ENCODE peak calls at places on chromosomes 11 and 22, in ten cellular contexts. R is gastrocnemius medialis, C is SJCRH30, E is A549, X is AG04449, L is fibroblast of lung, H is SJSA1, A is left lung, N is spleen, O is AG04450. W is an unnamed sample.

GRCh38 chr11:111064118-111064517 is 181.4 kb upstream of the POU2AF2 start:
- DNase-seq in O (peak), R (no peak), X (peak), N (no peak), C (no peak), L (peak), E (no peak), H (no peak), A (no peak), W (no peak)

GRCh38 chr11:75907926-75908527 is 93.0 kb downstream of the UVRAG start:
- DNase-seq in H (no peak), A (no peak), O (no peak), L (no peak), X (no peak), N (no peak), R (no peak), E (no peak), C (no peak), W (no peak)

GRCh38 chr11:17563248-17563647 is 16.2 kb downstream of the OTOG start:
- DNase-seq in A (no peak), X (no peak), C (peak), R (no peak), L (no peak), O (no peak), N (no peak), E (no peak), H (peak), W (peak)

GRCh38 chr22:28761449-28761755 is 11.1 kb upstream of the CCDC117 start:
- DNase-seq in H (no peak), A (no peak), X (no peak), N (peak), L (no peak), E (no peak), C (no peak), R (no peak), O (no peak), W (no peak)

GRCh38 chr11:63427971-63428508 is 58.5 kb downstream of the SLC22A9 start:
- DNase-seq in L (no peak), H (no peak), C (no peak), X (no peak), A (no peak), O (no peak), R (no peak), N (no peak), E (no peak), W (peak)

GRCh38 chr11:107957109-107957588 is 28.9 kb downstream of the RAB39A start:
- DNase-seq in C (no peak), N (no peak), L (no peak), E (no peak), A (no peak), X (no peak), H (no peak), R (peak), O (no peak), W (no peak)

GRCh38 chr11:80155412-80156017 is 714.7 kb upstream of the TENM4 start:
- DNase-seq in A (no peak), E (peak), L (peak), O (no peak), N (no peak), C (peak), H (no peak), R (no peak), X (no peak), W (peak)

GRCh38 chr11:44767421-44767820 is 40.7 kb downstream of the TSPAN18 start:
- DNase-seq in C (no peak), A (no peak), O (no peak), N (no peak), X (no peak), E (no peak), L (no peak), H (no peak), R (no peak), W (no peak)

GRCh38 chr22:33050614-33051230 is 7.5 kb downstream of the SYN3 start:
- DNase-seq in A (no peak), C (no peak), O (no peak), X (no peak), L (no peak), R (no peak), H (no peak), E (no peak), N (no peak), W (no peak)

GRCh38 chr11:12127206-12127898 is 17.0 kb downstream of the MICAL2 start:
- DNase-seq in H (no peak), C (no peak), N (peak), X (no peak), L (no peak), O (no peak), A (no peak), E (no peak), R (no peak), W (no peak)

GRCh38 chr11:11476971-11477645 is 124.1 kb upstream of the CSNK2A3 start:
- DNase-seq in A (no peak), C (no peak), H (no peak), L (no peak), X (no peak), R (peak), E (no peak), N (no peak), O (no peak), W (no peak)

GRCh38 chr22:24588370-24588755 is 4.5 kb downstream of the LRRC75B start:
- DNase-seq in H (no peak), X (no peak), R (no peak), C (peak), L (no peak), E (no peak), N (no peak), A (no peak), O (no peak), W (no peak)

DNA sequence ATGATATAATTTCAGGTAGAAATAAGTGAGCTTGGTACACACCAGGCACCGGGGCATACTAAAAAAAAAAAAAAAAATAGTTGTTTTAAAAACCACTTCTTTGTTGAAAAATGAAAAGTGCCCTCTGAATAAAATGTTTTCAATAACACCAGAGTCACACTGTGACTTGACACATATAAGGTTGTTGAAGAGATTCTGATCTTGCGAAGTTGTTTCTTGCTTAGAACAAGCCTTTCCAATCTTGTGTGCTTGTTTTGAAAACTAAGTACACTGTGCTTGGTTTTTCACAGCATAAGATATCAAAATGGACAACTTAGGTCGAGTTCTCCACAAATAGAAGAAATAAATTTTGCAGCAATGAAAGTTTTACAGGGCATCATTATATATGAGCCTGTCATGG is 17.0 kb downstream of the PDGFD start:
- DNase-seq in X (no peak), O (no peak), C (no peak), H (no peak), E (no peak), A (no peak), R (no peak), L (no peak), N (no peak), W (no peak)
- H3K4me3 ChIP-seq in X (no peak), O (no peak), C (no peak), H (no peak), E (no peak), A (no peak), R (no peak), L (no peak), N (no peak), W (no peak)

DNA sequence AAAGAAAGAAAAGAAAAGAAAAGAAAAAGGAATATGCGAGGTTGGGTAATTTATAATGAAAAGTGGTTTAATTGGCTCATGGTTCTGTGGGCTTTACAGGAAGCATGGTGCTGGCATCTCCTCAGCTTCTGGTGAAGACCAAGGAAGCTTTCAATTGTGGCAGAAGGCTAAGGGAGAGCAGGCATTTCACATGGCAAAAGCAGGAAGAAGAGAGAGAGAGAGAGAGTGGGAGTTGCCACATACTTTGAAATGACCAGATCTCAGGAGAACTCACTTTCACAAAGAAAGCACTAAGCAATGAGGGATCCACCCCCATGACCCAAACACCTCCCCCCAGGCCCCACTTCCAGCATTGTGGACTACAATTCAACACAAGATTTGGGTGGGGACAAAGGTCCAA is 38.7 kb downstream of the LINC01488 start:
- DNase-seq in O (no peak), X (no peak), R (no peak), N (no peak), A (peak), H (no peak), C (no peak), E (no peak), L (no peak), W (no peak)
- H3K4me3 ChIP-seq in O (no peak), X (no peak), R (no peak), N (no peak), A (no peak), H (no peak), C (no peak), E (no peak), L (no peak), W (no peak)

GRCh38 chr11:73384531-73384870 is 8.3 kb downstream of the RELT start:
- DNase-seq in A (no peak), H (no peak), N (no peak), E (no peak), C (no peak), R (no peak), L (no peak), O (no peak), X (no peak), W (no peak)

GRCh38 chr11:73386568-73386967 is 10.4 kb downstream of the RELT start:
- DNase-seq in E (no peak), C (no peak), H (no peak), R (no peak), O (no peak), N (no peak), X (no peak), L (no peak), A (no peak), W (no peak)

GRCh38 chr11:73384127-73384441 is 7.9 kb downstream of the RELT start:
- DNase-seq in O (no peak), C (no peak), N (no peak), L (no peak), R (no peak), E (no peak), H (no peak), X (no peak), A (no peak), W (no peak)

GRCh38 chr11:73386026-73386425 is 9.8 kb downstream of the RELT start:
- DNase-seq in H (no peak), E (no peak), A (peak), X (no peak), R (no peak), C (no peak), L (no peak), N (peak), O (no peak), W (no peak)

GRCh38 chr11:73384871-73385692 is 8.9 kb downstream of the RELT start:
- DNase-seq in A (peak), O (no peak), L (no peak), N (peak), H (peak), X (no peak), R (no peak), E (no peak), C (no peak), W (no peak)
- H3K4me3 ChIP-seq in A (peak), O (no peak), L (no peak), N (no peak), H (no peak), X (no peak), R (no peak), E (no peak), C (no peak), W (no peak)

DNA sequence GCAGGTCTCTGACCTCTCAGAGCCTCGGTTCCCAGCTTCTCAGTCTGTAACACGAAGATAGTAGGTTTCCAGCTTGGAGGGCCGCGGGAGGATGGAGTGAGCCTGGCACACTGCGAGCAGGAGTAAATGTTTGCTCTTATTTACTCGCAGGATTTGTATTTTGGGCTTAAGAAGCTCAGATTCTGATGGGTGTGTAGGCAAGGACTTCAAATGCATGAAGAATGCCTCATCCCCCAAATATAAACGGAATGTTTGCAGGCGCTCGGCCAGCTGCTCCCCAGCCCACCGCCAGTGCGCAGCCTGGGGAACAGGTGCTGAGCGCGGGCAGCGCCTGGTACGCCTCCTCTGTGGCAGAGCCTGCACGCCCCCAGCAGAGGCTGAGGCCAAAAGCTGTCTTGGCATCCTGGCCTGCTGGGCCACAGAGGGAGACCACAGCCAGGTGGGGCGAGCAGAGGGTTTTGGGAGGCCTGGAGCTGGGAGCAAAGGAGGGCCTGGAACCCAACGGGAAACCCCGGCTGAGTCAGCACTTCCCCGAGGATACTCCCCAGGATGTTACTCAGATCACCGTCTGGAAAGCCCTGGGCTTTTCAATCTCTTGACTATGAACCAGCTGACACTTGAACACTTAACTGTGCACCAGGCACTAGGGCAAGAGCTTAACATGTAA is 9.4 kb downstream of the EHD1 start:
- DNase-seq in C (peak), O (peak), X (no peak), E (peak), N (peak), A (no peak), H (peak), L (peak), R (no peak), W (peak)
- H3K4me3 ChIP-seq in C (no peak), O (peak), X (no peak), E (peak), N (no peak), A (peak), H (no peak), L (no peak), R (no peak), W (no peak)

GRCh38 chr22:42412744-42413220 is 19.4 kb downstream of the NFAM1 start:
- DNase-seq in A (no peak), C (no peak), X (no peak), E (no peak), H (no peak), R (no peak), L (no peak), O (no peak), N (no peak), W (peak)
- H3K4me3 ChIP-seq in A (no peak), C (no peak), X (no peak), E (no peak), H (no peak), R (no peak), L (no peak), O (no peak), N (no peak), W (no peak)

DNA sequence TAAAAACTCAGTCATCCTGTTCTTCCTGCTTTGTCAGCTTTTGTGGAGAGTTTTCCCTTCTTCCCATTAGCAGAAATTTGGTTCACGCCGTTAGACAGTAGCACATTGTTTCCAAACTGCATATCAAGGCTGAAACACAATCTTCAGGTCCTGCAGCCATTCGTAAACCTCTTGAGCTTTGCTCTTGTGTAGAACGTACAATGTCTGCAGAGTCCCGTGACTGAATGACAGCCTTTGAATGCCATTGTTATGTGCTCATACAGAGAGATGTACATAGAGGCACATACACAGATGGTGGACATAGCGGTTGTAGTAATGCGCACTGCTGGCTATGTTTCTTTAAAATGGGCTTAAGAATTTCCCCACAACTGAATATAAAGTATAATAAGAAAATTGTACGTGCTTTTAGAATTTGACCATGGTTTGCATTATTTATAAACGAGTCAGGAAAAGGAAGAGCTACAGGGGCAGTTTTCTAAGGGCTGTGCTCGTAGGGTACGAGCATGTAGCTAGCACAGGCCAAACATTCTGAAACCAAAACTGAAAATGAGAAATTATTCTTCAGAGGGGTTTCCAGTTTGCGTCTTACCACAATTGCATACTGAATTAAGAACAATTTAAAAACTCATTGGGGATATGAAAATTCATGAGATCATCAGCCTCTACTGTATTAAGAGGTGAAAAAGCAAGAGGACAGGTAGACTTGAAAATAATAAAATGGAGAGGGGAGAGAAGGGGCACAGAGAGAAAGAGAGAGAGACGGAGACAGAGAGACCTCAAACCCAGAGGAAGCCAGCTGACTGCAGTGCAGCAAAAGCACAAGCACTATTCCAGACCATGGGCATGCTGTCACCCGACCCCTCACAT is 310.1 kb downstream of the CADM1 start:
- DNase-seq in E (no peak), H (no peak), L (no peak), A (no peak), O (no peak), R (no peak), N (no peak), X (no peak), C (no peak), W (no peak)
- H3K4me3 ChIP-seq in E (no peak), H (no peak), L (no peak), A (no peak), O (no peak), R (no peak), N (no peak), X (no peak), C (no peak), W (no peak)

GRCh38 chr22:25749420-25750169 is 7.6 kb downstream of the MYO18B start:
- DNase-seq in N (no peak), H (no peak), R (no peak), L (no peak), O (no peak), C (no peak), E (no peak), A (no peak), X (no peak), W (no peak)

GRCh38 chr22:25748704-25749103 is 6.7 kb downstream of the MYO18B start:
- DNase-seq in A (no peak), C (no peak), X (no peak), L (no peak), H (no peak), R (no peak), E (no peak), N (no peak), O (no peak), W (no peak)

GRCh38 chr22:25747245-25747944 is 5.4 kb downstream of the MYO18B start:
- DNase-seq in R (peak), E (peak), L (peak), X (peak), C (peak), H (peak), O (peak), A (no peak), N (no peak), W (no peak)

GRCh38 chr22:25746012-25746373 is 4.0 kb downstream of the MYO18B start:
- DNase-seq in L (peak), C (no peak), O (no peak), R (no peak), E (no peak), A (no peak), X (no peak), N (no peak), H (no peak), W (no peak)

DNA sequence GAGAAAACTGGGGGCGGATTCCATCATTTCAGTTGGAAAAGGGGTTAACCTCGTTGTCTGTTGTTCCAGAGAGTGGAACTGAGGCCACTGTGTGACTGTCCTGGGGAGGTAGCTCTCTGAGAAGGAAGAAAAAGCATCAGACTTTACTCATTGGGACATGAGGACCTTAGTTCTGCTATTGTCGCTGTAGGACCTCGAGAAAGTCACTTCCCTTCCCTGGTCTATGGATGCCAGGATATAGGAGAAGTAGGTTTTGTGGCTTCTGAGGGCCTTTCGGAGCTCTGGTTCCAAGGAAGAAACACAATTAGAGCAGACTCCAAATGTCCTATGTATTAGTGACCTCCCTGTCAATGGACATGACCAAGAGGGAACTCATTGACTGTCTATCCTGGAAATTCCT is 6.2 kb downstream of the MYO18B start:
- DNase-seq in A (no peak), C (no peak), E (no peak), H (no peak), N (no peak), O (no peak), R (no peak), X (no peak), L (no peak), W (no peak)
- H3K4me3 ChIP-seq in A (no peak), C (no peak), E (no peak), H (no peak), N (no peak), O (no peak), R (peak), X (no peak), L (no peak), W (no peak)

GRCh38 chr22:30804626-30805025 is 110.0 kb downstream of the OSBP2 start:
- DNase-seq in L (no peak), A (no peak), H (no peak), E (no peak), R (no peak), N (no peak), X (no peak), O (no peak), C (no peak), W (no peak)
- H3K4me3 ChIP-seq in L (no peak), A (no peak), H (no peak), E (no peak), R (no peak), N (no peak), X (no peak), O (no peak), C (no peak), W (no peak)

DNA sequence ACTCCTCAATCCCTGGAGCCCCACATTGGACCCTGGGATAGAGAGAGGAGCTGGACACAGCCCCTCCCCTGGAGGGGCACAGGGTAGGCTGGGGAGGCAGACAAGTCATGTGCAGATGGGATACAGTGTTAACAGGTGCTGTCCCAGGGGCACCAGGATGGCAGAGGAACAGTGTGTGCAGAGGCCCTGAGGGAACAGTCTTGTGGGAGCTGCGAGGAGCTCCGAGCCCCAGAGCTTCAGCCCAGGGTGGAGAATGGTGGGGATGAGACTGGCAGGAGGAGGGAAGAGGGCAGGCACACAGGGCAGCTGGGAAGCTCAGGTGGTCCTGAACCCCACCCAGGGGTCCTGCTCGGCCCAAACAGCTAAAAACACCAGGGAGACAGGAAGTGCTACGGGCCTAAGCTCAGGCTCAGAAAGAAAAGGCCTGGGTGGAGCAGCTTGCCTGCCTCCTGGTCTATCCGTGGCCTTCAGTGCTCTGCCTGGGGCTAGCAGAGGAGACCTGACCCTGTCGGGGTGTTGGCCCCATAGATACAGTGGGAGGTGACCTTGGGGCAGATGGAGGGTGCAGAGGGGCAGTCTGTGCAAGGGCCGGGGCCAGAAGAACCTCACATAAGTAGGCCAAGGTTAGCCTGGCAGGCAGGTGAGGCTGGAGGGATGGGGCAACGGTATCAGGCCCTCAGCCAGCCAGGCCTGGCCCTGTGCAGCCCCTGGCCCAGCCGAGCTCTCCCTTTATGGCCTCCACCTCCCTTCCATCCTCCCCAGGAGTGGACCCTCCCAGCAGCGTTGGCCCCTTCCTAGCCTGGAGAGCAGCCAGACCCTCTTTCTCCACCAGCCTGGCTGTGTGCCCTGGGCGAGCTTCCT is 15.4 kb downstream of the CAPN5 start:
- DNase-seq in E (no peak), C (no peak), X (no peak), H (no peak), N (peak), A (peak), L (no peak), O (no peak), R (no peak), W (peak)
- H3K4me3 ChIP-seq in E (no peak), C (no peak), X (no peak), H (no peak), N (no peak), A (no peak), L (no peak), O (no peak), R (no peak), W (no peak)

W was measured in H7.